ENCODE peak calls at places on chromosomes 4 and X, in five cellular contexts. One of them, this sample, is unnamed.

GRCh38 chrX:15214614-15215013 is 55.3 kb downstream of the ASB9 start:
- DNase-seq in endothelial cell of umbilical vein: no peak
- DNase-seq in left ventricle myocardium inferior: no peak
- DNase-seq in hepatocyte: no peak
- DNase-seq in kidney: no peak
- DNase-seq in this sample: no peak

GRCh38 chr4:14025093-14025492 is 397.6 kb upstream of the BOD1L1 start:
- DNase-seq in kidney: no peak
- DNase-seq in hepatocyte: no peak
- DNase-seq in endothelial cell of umbilical vein: no peak
- DNase-seq in left ventricle myocardium inferior: no peak
- DNase-seq in this sample: no peak

GRCh38 chr4:96315815-96316214 is 475.9 kb downstream of the PDHA2 start:
- DNase-seq in endothelial cell of umbilical vein: peak; percentile 14
- DNase-seq in hepatocyte: peak; percentile 4
- DNase-seq in kidney: no peak
- DNase-seq in left ventricle myocardium inferior: no peak
- DNase-seq in this sample: no peak

GRCh38 chrX:150688911-150689451 is 4.2 kb upstream of the MTMR1 start:
- DNase-seq in hepatocyte: peak; percentile 22
- DNase-seq in left ventricle myocardium inferior: no peak
- DNase-seq in kidney: no peak
- DNase-seq in endothelial cell of umbilical vein: peak; percentile 39
- DNase-seq in this sample: no peak

GRCh38 chr4:7813674-7814073 is 126.0 kb downstream of the AFAP1 start:
- DNase-seq in endothelial cell of umbilical vein: peak; percentile 63
- DNase-seq in hepatocyte: no peak
- DNase-seq in kidney: no peak
- DNase-seq in left ventricle myocardium inferior: no peak
- DNase-seq in this sample: peak; percentile 45

GRCh38 chrX:130851569-130851968 is 51.4 kb downstream of the ENOX2 start:
- DNase-seq in endothelial cell of umbilical vein: no peak
- DNase-seq in hepatocyte: no peak
- DNase-seq in left ventricle myocardium inferior: no peak
- DNase-seq in kidney: no peak
- DNase-seq in this sample: no peak

GRCh38 chr4:15914291-15914690 is 24.2 kb downstream of the FGFBP1 start:
- DNase-seq in endothelial cell of umbilical vein: no peak
- DNase-seq in left ventricle myocardium inferior: no peak
- DNase-seq in kidney: no peak
- DNase-seq in hepatocyte: no peak
- DNase-seq in this sample: no peak

GRCh38 chr4:84803720-84804119 is 162.8 kb downstream of the WDFY3 start:
- DNase-seq in left ventricle myocardium inferior: no peak
- DNase-seq in endothelial cell of umbilical vein: peak; percentile 49
- DNase-seq in kidney: no peak
- DNase-seq in hepatocyte: no peak
- DNase-seq in this sample: no peak

GRCh38 chr4:10078481-10079233 is 37.9 kb downstream of the WDR1 start:
- DNase-seq in kidney: peak; percentile 64
- DNase-seq in left ventricle myocardium inferior: peak; percentile 13
- DNase-seq in endothelial cell of umbilical vein: no peak
- DNase-seq in hepatocyte: no peak
- DNase-seq in this sample: peak; percentile 3

GRCh38 chr4:188976644-188977115 is 837.4 kb downstream of the TRIML1 start:
- DNase-seq in hepatocyte: peak; percentile 57
- DNase-seq in kidney: no peak
- DNase-seq in left ventricle myocardium inferior: no peak
- DNase-seq in endothelial cell of umbilical vein: no peak
- DNase-seq in this sample: no peak

GRCh38 chrX:51456246-51456645 is 40.1 kb downstream of the NUDT11 start:
- DNase-seq in endothelial cell of umbilical vein: no peak
- DNase-seq in kidney: no peak
- DNase-seq in hepatocyte: no peak
- DNase-seq in left ventricle myocardium inferior: no peak
- DNase-seq in this sample: peak; percentile 49

GRCh38 chr4:186617921-186618320 is 62.6 kb upstream of the MTNR1A start:
- DNase-seq in kidney: no peak
- DNase-seq in hepatocyte: no peak
- DNase-seq in endothelial cell of umbilical vein: no peak
- DNase-seq in left ventricle myocardium inferior: no peak
- DNase-seq in this sample: no peak

GRCh38 chr4:132540268-132540667 is 608.8 kb upstream of the PCDH10 start:
- DNase-seq in left ventricle myocardium inferior: no peak
- DNase-seq in kidney: no peak
- DNase-seq in endothelial cell of umbilical vein: no peak
- DNase-seq in hepatocyte: no peak
- DNase-seq in this sample: no peak

GRCh38 chr4:105815701-105816100 is 79.6 kb upstream of the NPNT start:
- DNase-seq in hepatocyte: no peak
- DNase-seq in kidney: no peak
- DNase-seq in left ventricle myocardium inferior: no peak
- DNase-seq in endothelial cell of umbilical vein: no peak
- DNase-seq in this sample: no peak

GRCh38 chrX:116667346-116667745 is 204.6 kb upstream of the CT83 start:
- DNase-seq in kidney: no peak
- DNase-seq in endothelial cell of umbilical vein: no peak
- DNase-seq in hepatocyte: no peak
- DNase-seq in left ventricle myocardium inferior: no peak
- DNase-seq in this sample: no peak

GRCh38 chr4:145216532-145216931 is 36.1 kb upstream of the OTUD4 start:
- DNase-seq in endothelial cell of umbilical vein: peak; percentile 64
- DNase-seq in kidney: no peak
- DNase-seq in left ventricle myocardium inferior: no peak
- DNase-seq in hepatocyte: no peak
- DNase-seq in this sample: no peak
- TF ChIP-seq CTCF in endothelial cell of umbilical vein: peak; percentile 34
- TF ChIP-seq CTCF in kidney: peak; percentile 52
- TF ChIP-seq CTCF in left ventricle myocardium inferior: peak; percentile 61
- TF ChIP-seq CTCF in hepatocyte: peak; percentile 63
- TF ChIP-seq CTCF in this sample: no peak

GRCh38 chr4:95050980-95051688 is 293.4 kb downstream of the BMPR1B start:
- DNase-seq in left ventricle myocardium inferior: no peak
- DNase-seq in kidney: peak; percentile 27
- DNase-seq in endothelial cell of umbilical vein: no peak
- DNase-seq in hepatocyte: no peak
- DNase-seq in this sample: no peak
- H3K27ac ChIP-seq in left ventricle myocardium inferior: no peak overlapping the region
- H3K27ac ChIP-seq in kidney: no peak overlapping the region
- H3K27ac ChIP-seq in endothelial cell of umbilical vein: no peak overlapping the region
- H3K27ac ChIP-seq in hepatocyte: no peak overlapping the region
- H3K27ac ChIP-seq in this sample: no peak overlapping the region

GRCh38 chr4:95204267-95204835 is 344.4 kb downstream of the UNC5C start:
- DNase-seq in left ventricle myocardium inferior: no peak
- DNase-seq in hepatocyte: no peak
- DNase-seq in endothelial cell of umbilical vein: no peak
- DNase-seq in kidney: no peak
- DNase-seq in this sample: no peak

GRCh38 chr4:95209942-95210341 is 338.8 kb downstream of the UNC5C start:
- DNase-seq in endothelial cell of umbilical vein: no peak
- DNase-seq in hepatocyte: no peak
- DNase-seq in left ventricle myocardium inferior: no peak
- DNase-seq in kidney: no peak
- DNase-seq in this sample: no peak

DNA sequence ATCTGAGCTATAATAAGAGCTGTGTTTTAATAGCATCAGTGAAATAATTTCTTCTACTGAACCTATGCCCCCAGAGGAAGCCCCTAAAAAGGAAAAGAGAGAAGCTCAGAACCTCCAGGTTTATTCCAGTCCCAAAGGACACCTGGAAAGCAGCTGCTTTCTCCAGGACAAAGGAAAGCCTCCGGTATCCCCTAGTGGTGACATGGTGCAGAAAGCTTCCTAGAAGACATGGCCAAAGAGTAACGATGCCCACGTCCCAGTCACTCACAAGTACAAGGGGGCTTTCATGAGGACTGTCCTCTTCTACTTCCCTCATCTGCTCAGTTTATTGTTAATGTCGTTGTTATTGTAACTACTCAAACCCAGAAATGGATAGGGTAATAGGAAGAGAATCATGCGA is 343.9 kb downstream of the UNC5C start:
- DNase-seq in left ventricle myocardium inferior: no peak
- DNase-seq in hepatocyte: no peak
- DNase-seq in endothelial cell of umbilical vein: no peak
- DNase-seq in kidney: no peak
- DNase-seq in this sample: no peak
- TF ChIP-seq CTCF in left ventricle myocardium inferior: peak; percentile 23
- TF ChIP-seq CTCF in hepatocyte: peak; percentile 25
- TF ChIP-seq CTCF in endothelial cell of umbilical vein: no peak
- TF ChIP-seq CTCF in kidney: no peak
- TF ChIP-seq CTCF in this sample: peak; percentile 20

GRCh38 chrX:16664626-16665025 is 14.7 kb downstream of the S100G start:
- DNase-seq in endothelial cell of umbilical vein: no peak
- DNase-seq in left ventricle myocardium inferior: no peak
- DNase-seq in kidney: no peak
- DNase-seq in hepatocyte: no peak
- DNase-seq in this sample: no peak
- H3K27ac ChIP-seq in endothelial cell of umbilical vein: no peak overlapping the region
- H3K27ac ChIP-seq in left ventricle myocardium inferior: no peak overlapping the region
- H3K27ac ChIP-seq in kidney: no peak overlapping the region
- H3K27ac ChIP-seq in hepatocyte: peak overlapping the region; percentile 39
- H3K27ac ChIP-seq in this sample: no peak overlapping the region

DNA sequence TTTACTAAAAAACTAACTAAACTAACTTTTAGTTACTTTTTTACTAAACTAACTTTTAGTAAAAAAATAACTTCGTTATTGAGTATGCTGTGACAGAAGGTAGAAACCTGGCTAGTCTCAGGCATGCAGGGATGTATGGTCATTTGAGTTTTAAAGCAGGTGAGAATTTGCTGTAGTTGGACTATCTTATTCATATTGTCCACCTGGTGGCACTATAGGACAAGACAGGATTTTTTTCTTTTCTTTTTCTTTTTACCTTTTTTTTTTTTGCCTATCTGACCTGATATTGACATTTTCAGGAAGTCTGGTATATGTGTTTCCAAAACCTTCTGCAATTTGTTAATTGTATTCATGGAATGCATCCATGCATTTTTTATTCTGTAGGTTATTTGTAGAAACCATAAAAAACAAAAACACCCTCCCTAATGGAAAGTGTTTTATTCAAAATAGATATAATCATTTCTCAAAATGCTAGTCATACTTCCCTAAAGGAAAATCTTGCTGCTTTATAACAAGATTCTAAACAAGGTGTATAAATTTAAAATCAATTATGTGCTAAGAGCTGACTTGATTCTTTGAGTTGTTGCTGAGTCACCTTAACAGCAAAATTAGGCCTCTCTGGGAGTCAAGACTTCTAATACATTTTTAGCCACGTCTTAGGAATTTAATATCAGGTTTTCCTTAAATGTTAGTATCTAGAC is 201.2 kb upstream of the GNPDA2 start:
- DNase-seq in endothelial cell of umbilical vein: peak; percentile 2
- DNase-seq in hepatocyte: peak; percentile 54
- DNase-seq in kidney: no peak
- DNase-seq in left ventricle myocardium inferior: no peak
- DNase-seq in this sample: no peak
- TF ChIP-seq CTCF in endothelial cell of umbilical vein: no peak
- TF ChIP-seq CTCF in hepatocyte: peak; percentile 70
- TF ChIP-seq CTCF in kidney: peak; percentile 47
- TF ChIP-seq CTCF in left ventricle myocardium inferior: peak; percentile 67
- TF ChIP-seq CTCF in this sample: peak; percentile 49